ENCODE peak calls at places on chromosomes 2 and 18, in four cellular contexts. One of them, this sample, is unnamed.

GRCh38 chr2:172564376-172564775 is 8.5 kb downstream of the PDK1 start:
- DNase-seq in K562: peak; percentile 36
- DNase-seq in SK-N-SH: no peak
- DNase-seq in GM12878: no peak
- DNase-seq in this sample: no peak

GRCh38 chr2:149225446-149225845 is 104.9 kb upstream of the LYPD6 start:
- DNase-seq in SK-N-SH: no peak
- DNase-seq in GM12878: no peak
- DNase-seq in K562: no peak
- DNase-seq in this sample: no peak

GRCh38 chr18:76981388-76981968 is 151.1 kb downstream of the MBP start:
- DNase-seq in SK-N-SH: no peak
- DNase-seq in GM12878: peak; percentile 52
- DNase-seq in K562: no peak
- DNase-seq in this sample: no peak

GRCh38 chr2:239944706-239945551 is 80.2 kb downstream of the NDUFA10 start:
- DNase-seq in SK-N-SH: no peak
- DNase-seq in K562: no peak
- DNase-seq in GM12878: no peak
- DNase-seq in this sample: no peak

GRCh38 chr2:10009811-10010781 is 33.3 kb upstream of the KLF11 start:
- DNase-seq in K562: no peak
- DNase-seq in GM12878: no peak
- DNase-seq in SK-N-SH: peak; percentile 70
- DNase-seq in this sample: no peak

GRCh38 chr18:2102022-2102421 is 469.3 kb downstream of the METTL4 start:
- DNase-seq in GM12878: no peak
- DNase-seq in SK-N-SH: no peak
- DNase-seq in K562: no peak
- DNase-seq in this sample: no peak

GRCh38 chr2:141482697-141483096 is 648.1 kb downstream of the LRP1B start:
- DNase-seq in K562: no peak
- DNase-seq in GM12878: no peak
- DNase-seq in SK-N-SH: no peak
- DNase-seq in this sample: no peak

GRCh38 chr2:72157871-72158771 is 10.5 kb upstream of the CYP26B1 start:
- DNase-seq in K562: no peak
- DNase-seq in GM12878: no peak
- DNase-seq in SK-N-SH: no peak
- DNase-seq in this sample: no peak

GRCh38 chr2:38835990-38836389 is 39.7 kb downstream of the DHX57 start:
- DNase-seq in SK-N-SH: no peak
- DNase-seq in GM12878: peak; percentile 47
- DNase-seq in K562: no peak
- DNase-seq in this sample: no peak

GRCh38 chr2:1910562-1911256 is 166.4 kb upstream of the PXDN start:
- DNase-seq in K562: no peak
- DNase-seq in GM12878: no peak
- DNase-seq in SK-N-SH: peak; percentile 61
- DNase-seq in this sample: no peak

GRCh38 chr2:60725466-60725865 is 30.6 kb upstream of the PAPOLG start:
- DNase-seq in K562: no peak
- DNase-seq in SK-N-SH: no peak
- DNase-seq in GM12878: no peak
- DNase-seq in this sample: no peak

GRCh38 chr2:53941749-53942148 is 29.0 kb downstream of the PSME4 start:
- DNase-seq in K562: no peak
- DNase-seq in GM12878: no peak
- DNase-seq in SK-N-SH: no peak
- DNase-seq in this sample: no peak

GRCh38 chr2:652881-653480 is 24.2 kb downstream of the TMEM18 start:
- DNase-seq in K562: no peak
- DNase-seq in SK-N-SH: no peak
- DNase-seq in GM12878: no peak
- DNase-seq in this sample: no peak

GRCh38 chr2:42217307-42217706 is 48.2 kb downstream of the EML4 start:
- DNase-seq in K562: no peak
- DNase-seq in SK-N-SH: no peak
- DNase-seq in GM12878: no peak
- DNase-seq in this sample: no peak

GRCh38 chr2:38251940-38252339 is 125.1 kb downstream of the ATL2 start:
- DNase-seq in SK-N-SH: no peak
- DNase-seq in K562: no peak
- DNase-seq in GM12878: no peak
- DNase-seq in this sample: no peak

GRCh38 chr2:165469417-165469816 is at the start of gene CSRNP3:
- DNase-seq in K562: no peak
- DNase-seq in SK-N-SH: peak; percentile 53
- DNase-seq in GM12878: no peak
- DNase-seq in this sample: peak; percentile 60
- TF ChIP-seq USF1 in K562: no peak
- TF ChIP-seq USF1 in SK-N-SH: no peak
- TF ChIP-seq USF1 in GM12878: no peak
- TF ChIP-seq USF1 in this sample: no peak

GRCh38 chr2:192254444-192254843 is 59.7 kb upstream of the TMEFF2 start:
- DNase-seq in SK-N-SH: no peak
- DNase-seq in K562: no peak
- DNase-seq in GM12878: no peak
- DNase-seq in this sample: no peak
- TF ChIP-seq USF1 in SK-N-SH: no peak
- TF ChIP-seq USF1 in K562: no peak
- TF ChIP-seq USF1 in GM12878: no peak
- TF ChIP-seq USF1 in this sample: no peak

DNA sequence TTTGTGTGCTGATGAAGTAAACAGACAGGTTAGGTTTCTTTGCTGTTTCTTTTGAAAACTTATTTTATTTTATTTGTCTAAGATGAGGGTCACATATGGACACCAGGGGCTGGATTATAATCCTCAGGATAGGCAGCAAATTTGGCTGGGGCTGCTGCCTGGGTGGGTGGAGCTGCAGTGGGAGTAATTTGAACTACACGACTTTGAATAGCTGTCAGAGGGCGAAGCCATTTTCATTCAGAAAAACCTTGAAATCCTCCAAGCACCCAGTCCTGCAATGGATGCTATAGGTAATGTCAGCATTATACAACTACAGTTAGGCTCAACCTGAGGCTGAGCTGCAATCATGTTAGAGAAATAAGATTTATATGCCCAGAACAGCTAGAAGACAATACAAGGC is 16.6 kb downstream of the SETBP1 start:
- DNase-seq in K562: no peak
- DNase-seq in SK-N-SH: no peak
- DNase-seq in GM12878: no peak
- DNase-seq in this sample: no peak
- TF ChIP-seq USF1 in K562: no peak
- TF ChIP-seq USF1 in SK-N-SH: no peak
- TF ChIP-seq USF1 in GM12878: no peak
- TF ChIP-seq USF1 in this sample: no peak

GRCh38 chr2:114937366-114937930 is 495.0 kb downstream of the DPP10 start:
- DNase-seq in GM12878: no peak
- DNase-seq in K562: no peak
- DNase-seq in SK-N-SH: no peak
- DNase-seq in this sample: no peak
- TF ChIP-seq USF1 in GM12878: no peak
- TF ChIP-seq USF1 in K562: no peak
- TF ChIP-seq USF1 in SK-N-SH: no peak
- TF ChIP-seq USF1 in this sample: no peak